ENCODE peak calls at places on chromosome 16, in nine cellular contexts. One of them, this sample, is unnamed.

GRCh38 chr16:81784042-81784785 is 5.1 kb downstream of the PLCG2 start:
- DNase-seq in fibroblast of mammary gland: no peak
- DNase-seq in neural progenitor cell: no peak
- DNase-seq in brain pericyte: no peak
- DNase-seq in activated CD8-positive, alpha-beta memory T cell treated with anti-CD3 and anti-CD28 coated beads for 1 hour: no peak
- DNase-seq in stimulated activated CD8-positive, alpha-beta memory T cell treated with anti-CD3 and anti-CD28 coated beads, Interleukin-15, amount 100 ng/mL, for 24 hours: no peak
- DNase-seq in fibroblast of gingiva: no peak
- DNase-seq in posterior vena cava: no peak
- DNase-seq in hypothalamus: no peak
- DNase-seq in this sample: no peak

GRCh38 chr16:48580925-48581500 is 29.0 kb downstream of the N4BP1 start:
- DNase-seq in fibroblast of mammary gland: no peak
- DNase-seq in neural progenitor cell: no peak
- DNase-seq in brain pericyte: no peak
- DNase-seq in activated CD8-positive, alpha-beta memory T cell treated with anti-CD3 and anti-CD28 coated beads for 1 hour: no peak
- DNase-seq in stimulated activated CD8-positive, alpha-beta memory T cell treated with anti-CD3 and anti-CD28 coated beads, Interleukin-15, amount 100 ng/mL, for 24 hours: no peak
- DNase-seq in fibroblast of gingiva: no peak
- DNase-seq in posterior vena cava: no peak
- DNase-seq in hypothalamus: no peak
- DNase-seq in this sample: no peak

GRCh38 chr16:55640714-55641327 is 15.0 kb upstream of the SLC6A2 start:
- DNase-seq in fibroblast of mammary gland: no peak
- DNase-seq in neural progenitor cell: no peak
- DNase-seq in brain pericyte: no peak
- DNase-seq in activated CD8-positive, alpha-beta memory T cell treated with anti-CD3 and anti-CD28 coated beads for 1 hour: no peak
- DNase-seq in stimulated activated CD8-positive, alpha-beta memory T cell treated with anti-CD3 and anti-CD28 coated beads, Interleukin-15, amount 100 ng/mL, for 24 hours: no peak
- DNase-seq in fibroblast of gingiva: no peak
- DNase-seq in posterior vena cava: no peak
- DNase-seq in hypothalamus: no peak
- DNase-seq in this sample: no peak

GRCh38 chr16:73096510-73096909 is 48.6 kb upstream of the ZFHX3 start:
- DNase-seq in fibroblast of mammary gland: no peak
- DNase-seq in neural progenitor cell: no peak
- DNase-seq in brain pericyte: no peak
- DNase-seq in activated CD8-positive, alpha-beta memory T cell treated with anti-CD3 and anti-CD28 coated beads for 1 hour: no peak
- DNase-seq in stimulated activated CD8-positive, alpha-beta memory T cell treated with anti-CD3 and anti-CD28 coated beads, Interleukin-15, amount 100 ng/mL, for 24 hours: no peak
- DNase-seq in fibroblast of gingiva: no peak
- DNase-seq in posterior vena cava: peak
- DNase-seq in hypothalamus: no peak
- DNase-seq in this sample: no peak

GRCh38 chr16:85057948-85058347 is 30.4 kb downstream of the KIAA0513 start:
- DNase-seq in fibroblast of mammary gland: no peak
- DNase-seq in neural progenitor cell: no peak
- DNase-seq in brain pericyte: no peak
- DNase-seq in activated CD8-positive, alpha-beta memory T cell treated with anti-CD3 and anti-CD28 coated beads for 1 hour: no peak
- DNase-seq in stimulated activated CD8-positive, alpha-beta memory T cell treated with anti-CD3 and anti-CD28 coated beads, Interleukin-15, amount 100 ng/mL, for 24 hours: no peak
- DNase-seq in fibroblast of gingiva: no peak
- DNase-seq in posterior vena cava: no peak
- DNase-seq in hypothalamus: no peak
- DNase-seq in this sample: no peak

GRCh38 chr16:28494141-28494851 is at the start of gene APOBR:
- DNase-seq in fibroblast of mammary gland: no peak
- DNase-seq in neural progenitor cell: no peak
- DNase-seq in brain pericyte: no peak
- DNase-seq in activated CD8-positive, alpha-beta memory T cell treated with anti-CD3 and anti-CD28 coated beads for 1 hour: peak
- DNase-seq in stimulated activated CD8-positive, alpha-beta memory T cell treated with anti-CD3 and anti-CD28 coated beads, Interleukin-15, amount 100 ng/mL, for 24 hours: peak
- DNase-seq in fibroblast of gingiva: no peak
- DNase-seq in posterior vena cava: peak
- DNase-seq in hypothalamus: peak
- DNase-seq in this sample: no peak

GRCh38 chr16:30902070-30902972 is 5.9 kb downstream of the CTF1 start:
- DNase-seq in fibroblast of mammary gland: peak
- DNase-seq in neural progenitor cell: peak
- DNase-seq in brain pericyte: no peak
- DNase-seq in activated CD8-positive, alpha-beta memory T cell treated with anti-CD3 and anti-CD28 coated beads for 1 hour: no peak
- DNase-seq in stimulated activated CD8-positive, alpha-beta memory T cell treated with anti-CD3 and anti-CD28 coated beads, Interleukin-15, amount 100 ng/mL, for 24 hours: no peak
- DNase-seq in fibroblast of gingiva: peak
- DNase-seq in posterior vena cava: peak
- DNase-seq in hypothalamus: peak
- DNase-seq in this sample: peak

GRCh38 chr16:11333010-11333409 is 12.2 kb upstream of the RMI2 start:
- DNase-seq in fibroblast of mammary gland: no peak
- DNase-seq in neural progenitor cell: no peak
- DNase-seq in brain pericyte: no peak
- DNase-seq in activated CD8-positive, alpha-beta memory T cell treated with anti-CD3 and anti-CD28 coated beads for 1 hour: no peak
- DNase-seq in stimulated activated CD8-positive, alpha-beta memory T cell treated with anti-CD3 and anti-CD28 coated beads, Interleukin-15, amount 100 ng/mL, for 24 hours: no peak
- DNase-seq in fibroblast of gingiva: no peak
- DNase-seq in posterior vena cava: no peak
- DNase-seq in hypothalamus: no peak
- DNase-seq in this sample: no peak

GRCh38 chr16:84643180-84643583 is 5.1 kb upstream of the KLHL36 start:
- DNase-seq in fibroblast of mammary gland: peak
- DNase-seq in neural progenitor cell: no peak
- DNase-seq in brain pericyte: no peak
- DNase-seq in activated CD8-positive, alpha-beta memory T cell treated with anti-CD3 and anti-CD28 coated beads for 1 hour: no peak
- DNase-seq in stimulated activated CD8-positive, alpha-beta memory T cell treated with anti-CD3 and anti-CD28 coated beads, Interleukin-15, amount 100 ng/mL, for 24 hours: no peak
- DNase-seq in fibroblast of gingiva: peak
- DNase-seq in posterior vena cava: peak
- DNase-seq in hypothalamus: no peak
- DNase-seq in this sample: peak

GRCh38 chr16:86355114-86355513 is 155.2 kb upstream of the FOXF1 start:
- DNase-seq in fibroblast of mammary gland: no peak
- DNase-seq in neural progenitor cell: no peak
- DNase-seq in brain pericyte: no peak
- DNase-seq in activated CD8-positive, alpha-beta memory T cell treated with anti-CD3 and anti-CD28 coated beads for 1 hour: no peak
- DNase-seq in stimulated activated CD8-positive, alpha-beta memory T cell treated with anti-CD3 and anti-CD28 coated beads, Interleukin-15, amount 100 ng/mL, for 24 hours: no peak
- DNase-seq in fibroblast of gingiva: peak
- DNase-seq in posterior vena cava: no peak
- DNase-seq in hypothalamus: no peak
- DNase-seq in this sample: no peak

GRCh38 chr16:70572050-70572925 is 48.7 kb downstream of the SF3B3 start:
- DNase-seq in fibroblast of mammary gland: no peak
- DNase-seq in neural progenitor cell: no peak
- DNase-seq in brain pericyte: no peak
- DNase-seq in activated CD8-positive, alpha-beta memory T cell treated with anti-CD3 and anti-CD28 coated beads for 1 hour: no peak
- DNase-seq in stimulated activated CD8-positive, alpha-beta memory T cell treated with anti-CD3 and anti-CD28 coated beads, Interleukin-15, amount 100 ng/mL, for 24 hours: no peak
- DNase-seq in fibroblast of gingiva: no peak
- DNase-seq in posterior vena cava: no peak
- DNase-seq in hypothalamus: no peak
- DNase-seq in this sample: no peak

GRCh38 chr16:47060596-47060995 is 83.1 kb downstream of the NETO2 start:
- DNase-seq in fibroblast of mammary gland: no peak
- DNase-seq in neural progenitor cell: no peak
- DNase-seq in brain pericyte: no peak
- DNase-seq in activated CD8-positive, alpha-beta memory T cell treated with anti-CD3 and anti-CD28 coated beads for 1 hour: no peak
- DNase-seq in stimulated activated CD8-positive, alpha-beta memory T cell treated with anti-CD3 and anti-CD28 coated beads, Interleukin-15, amount 100 ng/mL, for 24 hours: no peak
- DNase-seq in fibroblast of gingiva: no peak
- DNase-seq in posterior vena cava: peak
- DNase-seq in hypothalamus: no peak
- DNase-seq in this sample: no peak